ENCODE peak calls at places on chromosome 21, in six cellular contexts. One of them, this sample, is unnamed.

GRCh38 chr21:33383056-33383888 is 19.9 kb upstream of the IFNGR2 start:
- DNase-seq in tibial nerve: peak; percentile 51
- DNase-seq in right lobe of liver: no peak
- DNase-seq in pancreas: no peak
- DNase-seq in CD8-positive, alpha-beta T cell: peak; percentile 75
- DNase-seq in uterus: peak; percentile 41
- DNase-seq in this sample: peak; percentile 63

GRCh38 chr21:34330055-34330454 is 33.8 kb upstream of the KCNE2 start:
- DNase-seq in tibial nerve: no peak
- DNase-seq in right lobe of liver: no peak
- DNase-seq in pancreas: no peak
- DNase-seq in CD8-positive, alpha-beta T cell: no peak
- DNase-seq in uterus: no peak
- DNase-seq in this sample: no peak

GRCh38 chr21:26965567-26966359 is 1.1 kb downstream of the ADAMTS5 start:
- DNase-seq in tibial nerve: no peak
- DNase-seq in right lobe of liver: peak; percentile 49
- DNase-seq in pancreas: no peak
- DNase-seq in CD8-positive, alpha-beta T cell: no peak
- DNase-seq in uterus: peak; percentile 80
- DNase-seq in this sample: no peak

GRCh38 chr21:40014394-40014793 is 147.2 kb downstream of the PCP4 start:
- DNase-seq in tibial nerve: no peak
- DNase-seq in right lobe of liver: no peak
- DNase-seq in pancreas: no peak
- DNase-seq in CD8-positive, alpha-beta T cell: no peak
- DNase-seq in uterus: no peak
- DNase-seq in this sample: no peak

GRCh38 chr21:41726970-41727783 is 39.7 kb downstream of the RIPK4 start:
- DNase-seq in tibial nerve: peak; percentile 73
- DNase-seq in right lobe of liver: no peak
- DNase-seq in pancreas: no peak
- DNase-seq in CD8-positive, alpha-beta T cell: no peak
- DNase-seq in uterus: no peak
- DNase-seq in this sample: no peak

GRCh38 chr21:29504751-29505321 is 206.1 kb downstream of the BACH1 start:
- DNase-seq in tibial nerve: no peak
- DNase-seq in right lobe of liver: no peak
- DNase-seq in pancreas: no peak
- DNase-seq in CD8-positive, alpha-beta T cell: no peak
- DNase-seq in uterus: no peak
- DNase-seq in this sample: no peak

GRCh38 chr21:38268859-38269566 is 12.2 kb downstream of the KCNJ15 start:
- DNase-seq in tibial nerve: no peak
- DNase-seq in right lobe of liver: no peak
- DNase-seq in pancreas: no peak
- DNase-seq in CD8-positive, alpha-beta T cell: no peak
- DNase-seq in uterus: no peak
- DNase-seq in this sample: no peak

GRCh38 chr21:14916676-14917141 is 148.1 kb downstream of the NRIP1 start:
- DNase-seq in tibial nerve: no peak
- DNase-seq in right lobe of liver: no peak
- DNase-seq in pancreas: no peak
- DNase-seq in CD8-positive, alpha-beta T cell: no peak
- DNase-seq in uterus: no peak
- DNase-seq in this sample: no peak

GRCh38 chr21:35204850-35205564 is 155.9 kb upstream of the RUNX1 start:
- DNase-seq in tibial nerve: no peak
- DNase-seq in right lobe of liver: peak; percentile 53
- DNase-seq in pancreas: peak; percentile 75
- DNase-seq in CD8-positive, alpha-beta T cell: no peak
- DNase-seq in uterus: peak; percentile 76
- DNase-seq in this sample: no peak

GRCh38 chr21:41631564-41632461 is 123.9 kb upstream of the TMPRSS2 start:
- DNase-seq in tibial nerve: no peak
- DNase-seq in right lobe of liver: no peak
- DNase-seq in pancreas: peak; percentile 82
- DNase-seq in CD8-positive, alpha-beta T cell: no peak
- DNase-seq in uterus: no peak
- DNase-seq in this sample: no peak

GRCh38 chr21:45366931-45367401 is 38.0 kb upstream of the COL18A1 start:
- DNase-seq in tibial nerve: no peak
- DNase-seq in right lobe of liver: no peak
- DNase-seq in pancreas: peak; percentile 20
- DNase-seq in CD8-positive, alpha-beta T cell: no peak
- DNase-seq in uterus: peak; percentile 90
- DNase-seq in this sample: no peak

GRCh38 chr21:39958731-39959130 is 91.5 kb downstream of the PCP4 start:
- DNase-seq in tibial nerve: no peak
- DNase-seq in right lobe of liver: no peak
- DNase-seq in pancreas: no peak
- DNase-seq in CD8-positive, alpha-beta T cell: no peak
- DNase-seq in uterus: no peak
- DNase-seq in this sample: no peak

GRCh38 chr21:26067836-26068401 is 102.7 kb downstream of the APP start:
- DNase-seq in tibial nerve: no peak
- DNase-seq in right lobe of liver: no peak
- DNase-seq in pancreas: no peak
- DNase-seq in CD8-positive, alpha-beta T cell: no peak
- DNase-seq in uterus: no peak
- DNase-seq in this sample: no peak

GRCh38 chr21:14917762-14918161 is 147.0 kb downstream of the NRIP1 start:
- DNase-seq in tibial nerve: no peak
- DNase-seq in right lobe of liver: no peak
- DNase-seq in pancreas: no peak
- DNase-seq in CD8-positive, alpha-beta T cell: no peak
- DNase-seq in uterus: no peak
- DNase-seq in this sample: no peak

GRCh38 chr21:36647279-36648093 is 51.4 kb upstream of the SIM2 start:
- DNase-seq in tibial nerve: no peak
- DNase-seq in right lobe of liver: no peak
- DNase-seq in pancreas: no peak
- DNase-seq in CD8-positive, alpha-beta T cell: no peak
- DNase-seq in uterus: no peak
- DNase-seq in this sample: no peak

GRCh38 chr21:37159053-37159776 is 86.2 kb downstream of the TTC3 start:
- DNase-seq in tibial nerve: no peak
- DNase-seq in right lobe of liver: no peak
- DNase-seq in pancreas: no peak
- DNase-seq in CD8-positive, alpha-beta T cell: no peak
- DNase-seq in uterus: no peak
- DNase-seq in this sample: no peak

GRCh38 chr21:46084041-46084561 is 13.8 kb upstream of the COL6A2 start:
- DNase-seq in tibial nerve: no peak
- DNase-seq in right lobe of liver: no peak
- DNase-seq in pancreas: no peak
- DNase-seq in CD8-positive, alpha-beta T cell: peak; percentile 5
- DNase-seq in uterus: no peak
- DNase-seq in this sample: no peak

GRCh38 chr21:25005388-25005787 is 601.9 kb downstream of the MRPL39 start:
- DNase-seq in tibial nerve: no peak
- DNase-seq in right lobe of liver: no peak
- DNase-seq in pancreas: no peak
- DNase-seq in CD8-positive, alpha-beta T cell: no peak
- DNase-seq in uterus: no peak
- DNase-seq in this sample: no peak

GRCh38 chr21:45505416-45506021 is 36.7 kb downstream of the SLC19A1 start:
- DNase-seq in tibial nerve: no peak
- DNase-seq in right lobe of liver: peak; percentile 61
- DNase-seq in pancreas: no peak
- DNase-seq in CD8-positive, alpha-beta T cell: no peak
- DNase-seq in uterus: no peak
- DNase-seq in this sample: no peak

GRCh38 chr21:45290948-45291612 is 3.4 kb upstream of the POFUT2 start:
- DNase-seq in tibial nerve: no peak
- DNase-seq in right lobe of liver: no peak
- DNase-seq in pancreas: no peak
- DNase-seq in CD8-positive, alpha-beta T cell: no peak
- DNase-seq in uterus: no peak
- DNase-seq in this sample: no peak

GRCh38 chr21:30336596-30336995 is 898 bp downstream of the KRTAP27-1 start:
- DNase-seq in tibial nerve: no peak
- DNase-seq in right lobe of liver: no peak
- DNase-seq in pancreas: no peak
- DNase-seq in CD8-positive, alpha-beta T cell: no peak
- DNase-seq in uterus: no peak
- DNase-seq in this sample: no peak

GRCh38 chr21:39712976-39713375 is 32.0 kb upstream of the IGSF5 start:
- DNase-seq in tibial nerve: no peak
- DNase-seq in right lobe of liver: no peak
- DNase-seq in pancreas: no peak
- DNase-seq in CD8-positive, alpha-beta T cell: no peak
- DNase-seq in uterus: no peak
- DNase-seq in this sample: no peak

DNA sequence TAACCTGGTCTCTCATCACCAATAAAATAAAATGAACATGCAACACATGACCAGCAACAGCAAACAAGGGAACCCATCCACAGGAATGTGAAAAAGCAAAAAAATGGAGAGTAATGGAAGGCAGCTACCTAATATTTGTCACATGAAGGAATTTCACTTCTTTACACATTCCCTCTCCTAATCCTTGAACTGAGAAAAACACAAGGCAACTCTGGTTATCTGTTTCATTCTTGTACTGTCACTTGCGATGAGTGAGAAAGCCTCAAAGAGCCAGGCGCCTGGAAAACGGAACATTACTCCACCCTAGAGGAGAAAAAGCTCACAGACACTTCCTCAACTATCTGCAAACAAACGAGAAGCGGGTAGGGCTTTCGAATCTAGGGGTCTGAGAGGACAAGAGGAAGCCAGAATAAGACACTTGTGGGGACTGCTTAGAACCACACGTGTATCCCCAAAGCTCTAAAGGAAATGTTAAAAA is 13.8 kb downstream of the HSF2BP start:
- DNase-seq in tibial nerve: peak; percentile 67
- DNase-seq in right lobe of liver: peak; percentile 60
- DNase-seq in pancreas: no peak
- DNase-seq in CD8-positive, alpha-beta T cell: no peak
- DNase-seq in uterus: peak; percentile 57
- DNase-seq in this sample: no peak
- H3K27ac ChIP-seq in tibial nerve: peak overlapping the region; percentile 12
- H3K27ac ChIP-seq in right lobe of liver: peak overlapping the region; percentile 30
- H3K27ac ChIP-seq in pancreas: no peak overlapping the region
- H3K27ac ChIP-seq in CD8-positive, alpha-beta T cell: no peak overlapping the region
- H3K27ac ChIP-seq in uterus: peak overlapping the region; percentile 42
- H3K27ac ChIP-seq in this sample: no peak overlapping the region

DNA sequence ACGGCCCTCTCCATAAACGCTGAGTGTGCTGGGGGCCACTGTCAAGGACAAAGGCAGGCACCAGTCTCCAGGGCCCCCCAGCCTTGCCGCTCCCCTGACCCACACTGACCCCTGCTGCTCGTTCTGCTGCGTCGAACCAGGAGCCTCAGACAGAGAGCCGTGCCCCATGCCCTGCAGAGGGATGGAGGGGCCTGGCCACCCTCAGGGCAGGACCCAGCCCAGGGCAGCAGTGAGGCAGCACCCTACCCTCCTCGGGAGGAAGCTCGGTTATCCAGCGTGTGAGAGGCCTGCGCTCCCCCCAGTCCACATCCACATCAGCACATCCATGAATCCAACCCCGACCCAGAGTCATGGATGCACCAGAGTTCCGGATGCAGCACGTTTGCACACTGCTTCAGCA is 15.1 kb downstream of the WDR4 start:
- DNase-seq in tibial nerve: no peak
- DNase-seq in right lobe of liver: no peak
- DNase-seq in pancreas: no peak
- DNase-seq in CD8-positive, alpha-beta T cell: no peak
- DNase-seq in uterus: no peak
- DNase-seq in this sample: no peak
- TF ChIP-seq CTCF in tibial nerve: no peak
- TF ChIP-seq CTCF in right lobe of liver: no peak
- TF ChIP-seq CTCF in pancreas: no peak
- TF ChIP-seq CTCF in CD8-positive, alpha-beta T cell: no peak
- TF ChIP-seq CTCF in uterus: no peak
- TF ChIP-seq CTCF in this sample: no peak

DNA sequence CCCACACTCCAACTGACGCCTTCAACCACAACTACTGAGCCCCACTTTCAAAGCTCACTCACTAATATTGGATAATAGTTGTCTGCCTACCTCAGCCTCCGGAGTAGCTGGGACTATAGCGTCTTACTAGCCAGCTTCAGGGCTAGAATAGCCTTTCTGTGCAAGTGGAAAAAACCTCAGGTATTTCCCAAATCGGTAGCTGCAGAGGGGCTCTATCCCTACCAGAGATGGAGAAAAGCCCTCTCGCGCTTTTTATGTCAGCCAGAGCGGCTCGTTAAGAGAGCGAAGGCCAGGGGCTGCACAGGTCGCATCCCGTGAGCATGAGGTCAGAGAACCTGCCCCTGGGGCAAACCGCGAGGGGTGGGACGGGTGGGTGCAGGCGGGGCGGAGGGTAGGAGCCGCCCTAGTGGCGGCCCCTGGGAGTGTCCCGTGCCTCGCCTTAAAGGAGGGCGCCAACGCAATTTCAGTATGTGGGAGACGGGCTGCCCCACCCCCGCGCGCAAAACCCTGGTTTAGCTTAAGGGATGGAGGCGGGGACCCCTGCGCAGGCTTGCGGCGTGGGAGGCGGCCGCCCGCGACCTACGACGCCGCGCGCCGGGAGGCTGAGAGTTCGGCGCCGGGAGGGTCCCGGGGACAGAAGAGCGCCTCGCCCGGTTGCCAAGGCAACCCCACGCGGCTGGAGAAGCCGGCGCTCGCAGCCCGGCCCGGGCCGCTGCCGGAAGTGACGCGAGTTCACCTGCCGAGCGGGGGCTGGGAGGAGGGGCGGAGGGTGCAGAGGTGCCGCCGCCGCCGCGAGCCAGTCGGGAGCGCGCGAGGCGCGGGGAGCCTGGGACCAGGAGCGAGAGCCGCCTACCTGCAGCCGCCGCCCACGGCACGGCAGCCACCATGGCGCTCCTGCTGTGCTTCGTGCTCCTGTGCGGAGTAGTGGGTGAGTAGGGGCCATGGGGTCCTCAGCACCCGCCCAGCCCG is at the start of gene CXADR:
- DNase-seq in tibial nerve: no peak
- DNase-seq in right lobe of liver: peak; percentile 96
- DNase-seq in pancreas: peak; percentile 93
- DNase-seq in CD8-positive, alpha-beta T cell: peak; percentile 69
- DNase-seq in uterus: peak; percentile 44
- DNase-seq in this sample: peak; percentile 74
- H3K27ac ChIP-seq in tibial nerve: no peak within 1 kb of the TSS
- H3K27ac ChIP-seq in right lobe of liver: peak within 1 kb of the TSS; percentile 89
- H3K27ac ChIP-seq in pancreas: peak within 1 kb of the TSS; percentile 96
- H3K27ac ChIP-seq in CD8-positive, alpha-beta T cell: no peak within 1 kb of the TSS
- H3K27ac ChIP-seq in uterus: peak within 1 kb of the TSS; percentile 75
- H3K27ac ChIP-seq in this sample: no peak within 1 kb of the TSS

DNA sequence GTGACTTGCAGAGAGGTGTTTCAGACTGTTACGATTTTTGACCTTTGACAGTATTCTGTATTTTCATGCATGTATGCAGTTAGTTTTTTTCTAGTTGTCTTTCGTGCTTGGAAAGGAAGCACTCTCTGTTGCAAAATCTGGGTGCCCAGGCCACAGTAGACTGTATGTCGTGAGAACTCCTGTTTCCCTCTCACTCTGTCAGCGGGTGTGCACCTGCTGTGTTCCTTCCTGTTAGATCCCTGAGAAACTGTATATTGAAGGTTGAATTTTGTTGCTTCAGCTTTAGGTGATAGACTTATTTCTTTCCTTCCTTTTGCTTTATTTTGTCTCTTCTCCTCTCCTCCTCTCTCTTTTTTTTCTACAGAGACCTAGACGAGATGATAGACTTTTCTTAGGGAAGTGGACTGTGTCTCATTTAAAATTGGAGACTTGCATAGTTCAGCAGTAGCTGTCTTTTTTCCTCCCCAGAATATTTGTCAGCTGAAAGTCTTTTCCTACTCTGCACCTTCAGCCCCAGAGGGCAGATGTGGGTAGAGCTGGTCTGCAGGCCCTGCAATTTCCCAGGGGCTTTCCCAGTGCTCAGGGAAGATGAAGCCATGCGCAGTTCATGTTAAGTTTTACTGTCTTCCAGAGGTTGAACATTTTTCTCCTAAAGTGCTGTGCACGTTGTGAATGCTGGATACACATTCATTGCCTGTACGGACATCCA is 1.4 kb downstream of the TRAPPC10 start:
- DNase-seq in tibial nerve: no peak
- DNase-seq in right lobe of liver: no peak
- DNase-seq in pancreas: no peak
- DNase-seq in CD8-positive, alpha-beta T cell: peak; percentile 30
- DNase-seq in uterus: no peak
- DNase-seq in this sample: peak; percentile 11
- TF ChIP-seq CTCF in tibial nerve: no peak
- TF ChIP-seq CTCF in right lobe of liver: no peak
- TF ChIP-seq CTCF in pancreas: no peak
- TF ChIP-seq CTCF in CD8-positive, alpha-beta T cell: no peak
- TF ChIP-seq CTCF in uterus: no peak
- TF ChIP-seq CTCF in this sample: no peak